ENCODE peak calls at places on chromosomes 3 and 15, in five cellular contexts. T is fibroblast of lung, O is sigmoid colon, P is RWPE1, I is cardiac muscle cell. E is an unnamed sample.

GRCh38 chr3:138199847-138200246 is 12.7 kb downstream of the ARMC8 start:
- DNase-seq in T (no peak), O (no peak), P (no peak), I (no peak), E (no peak)

GRCh38 chr3:117526485-117527079 is 817.0 kb downstream of the TUSC7 start:
- DNase-seq in T (peak), O (no peak), P (peak), I (peak), E (peak)

GRCh38 chr3:8663177-8664061 is 18.8 kb upstream of the SSUH2 start:
- DNase-seq in T (peak), O (no peak), P (peak), I (peak), E (peak)

GRCh38 chr3:30188713-30189112 is 417.7 kb upstream of the TGFBR2 start:
- DNase-seq in T (no peak), O (no peak), P (peak), I (no peak), E (peak)

GRCh38 chr3:13045904-13046568 is 27.2 kb downstream of the IQSEC1 start:
- DNase-seq in T (no peak), O (no peak), P (no peak), I (no peak), E (no peak)

GRCh38 chr3:120449701-120450216 is 1.0 kb downstream of the FSTL1 start:
- DNase-seq in T (peak), O (peak), P (peak), I (peak), E (peak)

GRCh38 chr15:80012060-80012726 is 41.2 kb upstream of the BCL2A1 start:
- DNase-seq in T (no peak), O (no peak), P (no peak), I (no peak), E (no peak)

GRCh38 chr3:70849911-70850699 is 537.7 kb upstream of the MDFIC2 start:
- DNase-seq in T (peak), O (peak), P (peak), I (peak), E (peak)

GRCh38 chr3:32946973-32947372 is 4.5 kb upstream of the CCR4 start:
- DNase-seq in T (no peak), O (no peak), P (no peak), I (no peak), E (no peak)

GRCh38 chr3:186532641-186533072 is 11.5 kb downstream of the CRYGS start:
- DNase-seq in T (no peak), O (no peak), P (no peak), I (no peak), E (no peak)

GRCh38 chr3:186540444-186541226 is 3.5 kb downstream of the CRYGS start:
- DNase-seq in T (peak), O (peak), P (peak), I (peak), E (peak)

GRCh38 chr3:186534113-186534669 is 10.0 kb downstream of the CRYGS start:
- DNase-seq in T (no peak), O (no peak), P (no peak), I (no peak), E (no peak)

GRCh38 chr3:186538779-186539178 is 5.4 kb downstream of the CRYGS start:
- DNase-seq in T (no peak), O (no peak), P (no peak), I (no peak), E (no peak)

DNA sequence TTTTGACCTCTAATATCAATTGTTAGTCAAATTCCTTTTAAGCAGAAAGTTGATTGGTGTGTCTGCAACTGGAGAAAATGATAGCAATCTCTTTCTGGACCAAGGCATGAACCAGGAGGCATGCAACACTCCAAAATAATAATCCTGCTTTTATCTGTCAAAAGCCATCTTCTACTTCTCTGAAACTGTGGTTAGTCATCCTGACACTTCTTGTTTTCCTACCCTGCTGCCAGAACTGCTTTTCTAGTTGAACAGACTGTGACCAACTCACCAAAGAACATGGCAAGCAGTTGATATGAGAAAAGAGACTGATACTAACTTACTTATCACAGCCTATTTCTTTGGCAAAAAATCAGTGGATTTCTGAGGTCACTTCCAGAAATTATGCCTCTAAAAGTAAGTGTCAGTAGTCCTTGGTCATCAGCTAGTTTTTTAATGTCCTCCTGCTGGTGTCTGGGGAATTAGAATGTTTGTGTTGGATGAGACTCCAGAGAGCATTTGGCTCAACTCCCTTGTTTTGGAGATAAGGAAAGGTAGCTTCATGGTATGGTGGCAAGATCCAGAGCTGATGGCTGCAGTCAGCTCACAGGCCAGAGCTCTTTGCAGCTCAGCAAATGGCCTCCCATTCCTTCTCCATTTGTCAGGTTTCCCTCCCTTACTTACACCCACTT is 7.2 kb downstream of the CRYGS start:
- DNase-seq in T (no peak), O (no peak), P (no peak), I (peak), E (peak)
- TF ChIP-seq CTCF in T (no peak), O (no peak), P (no peak), I (no peak), E (no peak)

GRCh38 chr3:158267015-158267414 is 157.1 kb downstream of the RSRC1 start:
- DNase-seq in T (peak), O (no peak), P (no peak), I (peak), E (no peak)

GRCh38 chr3:158264894-158265293 is 155.0 kb downstream of the RSRC1 start:
- DNase-seq in T (no peak), O (no peak), P (no peak), I (no peak), E (no peak)

GRCh38 chr3:158260392-158260791 is 150.5 kb downstream of the RSRC1 start:
- DNase-seq in T (no peak), O (no peak), P (no peak), I (no peak), E (no peak)

GRCh38 chr3:158258619-158259018 is 148.7 kb downstream of the RSRC1 start:
- DNase-seq in T (no peak), O (no peak), P (no peak), I (no peak), E (no peak)

DNA sequence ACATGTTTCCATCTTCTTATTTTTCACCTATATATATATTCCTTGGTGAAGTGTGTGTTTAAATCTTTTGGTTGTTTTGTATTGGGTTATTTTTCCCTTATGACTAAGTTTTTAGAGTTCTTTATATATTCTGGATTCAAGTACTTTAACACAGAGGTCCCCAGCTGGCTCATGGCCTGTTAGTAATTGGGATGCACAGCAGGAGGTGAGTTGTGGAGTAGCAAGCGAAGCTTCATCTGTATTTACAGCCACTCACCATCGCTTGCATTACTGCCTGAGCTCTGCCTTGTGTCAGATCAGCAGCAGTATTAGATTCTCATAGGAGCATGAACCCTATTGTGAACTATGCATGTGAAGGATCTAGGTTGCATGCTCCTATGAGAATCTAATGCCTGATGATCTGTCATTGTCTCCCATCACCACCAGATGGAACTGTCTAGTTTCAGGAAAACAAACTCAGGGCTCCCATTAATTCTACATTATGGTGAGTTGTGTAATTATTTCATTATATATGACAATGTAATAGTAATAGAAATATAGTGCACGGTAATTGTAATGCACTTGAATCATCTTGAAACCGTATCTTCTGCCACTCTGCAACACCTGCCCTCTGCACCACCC is 151.6 kb downstream of the RSRC1 start:
- DNase-seq in T (no peak), O (no peak), P (no peak), I (peak), E (peak)
- TF ChIP-seq CTCF in T (no peak), O (no peak), P (no peak), I (peak), E (no peak)

GRCh38 chr3:81237193-81237592 is 524.3 kb downstream of the GBE1 start:
- DNase-seq in T (no peak), O (no peak), P (no peak), I (no peak), E (no peak)
- TF ChIP-seq CTCF in T (no peak), O (no peak), P (no peak), I (no peak), E (no peak)

GRCh38 chr3:4853749-4854140 is 125.5 kb upstream of the BHLHE40 start:
- DNase-seq in T (no peak), O (no peak), P (no peak), I (no peak), E (peak)

GRCh38 chr3:4856986-4857385 is 122.3 kb upstream of the BHLHE40 start:
- DNase-seq in T (no peak), O (no peak), P (no peak), I (no peak), E (no peak)

GRCh38 chr3:4856136-4856535 is 123.1 kb upstream of the BHLHE40 start:
- DNase-seq in T (no peak), O (no peak), P (no peak), I (no peak), E (no peak)

GRCh38 chr3:4855676-4856075 is 123.6 kb upstream of the BHLHE40 start:
- DNase-seq in T (no peak), O (no peak), P (no peak), I (no peak), E (peak)

GRCh38 chr3:4856564-4856963 is 122.7 kb upstream of the BHLHE40 start:
- DNase-seq in T (no peak), O (no peak), P (no peak), I (no peak), E (no peak)
- TF ChIP-seq CTCF in T (no peak), O (no peak), P (no peak), I (no peak), E (no peak)

DNA sequence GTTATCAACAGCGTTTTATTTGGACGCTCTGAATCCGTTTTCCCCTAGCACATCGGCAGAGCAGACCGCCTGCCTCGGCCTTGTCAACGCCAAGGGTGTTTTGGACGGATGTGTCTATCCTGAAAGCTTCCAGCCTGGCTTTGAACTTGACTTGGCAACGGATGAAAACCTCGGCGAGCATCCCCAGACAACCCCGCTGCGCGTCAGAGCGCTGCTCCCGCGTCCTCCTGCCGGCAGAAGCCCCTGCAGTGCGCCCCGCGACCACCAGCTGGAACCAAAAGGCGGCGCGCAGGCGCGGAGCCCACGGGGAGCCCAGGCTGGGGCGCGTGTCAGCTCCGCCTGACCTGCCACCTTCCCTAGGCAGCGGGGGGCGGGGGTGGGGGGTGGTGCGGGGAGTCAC is 26.2 kb upstream of the ARL8B start:
- DNase-seq in T (peak), O (peak), P (no peak), I (peak), E (peak)
- TF ChIP-seq CTCF in T (no peak), O (no peak), P (no peak), I (peak), E (no peak)

GRCh38 chr3:184284696-184285095 is 8.9 kb downstream of the ECE2 start:
- DNase-seq in T (peak), O (no peak), P (peak), I (peak), E (peak)
- TF ChIP-seq CTCF in T (peak), O (no peak), P (peak), I (peak), E (peak)

GRCh38 chr15:44713006-44713966 is 2.0 kb downstream of the B2M start:
- DNase-seq in T (peak), O (no peak), P (no peak), I (peak), E (peak)

GRCh38 chr15:44710236-44711088 is 661 bp downstream of the PATL2 start:
- DNase-seq in T (peak), O (peak), P (no peak), I (peak), E (peak)

GRCh38 chr15:44712108-44713005 is 1.0 kb downstream of the B2M start:
- DNase-seq in T (peak), O (peak), P (peak), I (peak), E (peak)

GRCh38 chr15:44711356-44712107 is at the start of gene B2M:
- DNase-seq in T (peak), O (peak), P (peak), I (peak), E (peak)

DNA sequence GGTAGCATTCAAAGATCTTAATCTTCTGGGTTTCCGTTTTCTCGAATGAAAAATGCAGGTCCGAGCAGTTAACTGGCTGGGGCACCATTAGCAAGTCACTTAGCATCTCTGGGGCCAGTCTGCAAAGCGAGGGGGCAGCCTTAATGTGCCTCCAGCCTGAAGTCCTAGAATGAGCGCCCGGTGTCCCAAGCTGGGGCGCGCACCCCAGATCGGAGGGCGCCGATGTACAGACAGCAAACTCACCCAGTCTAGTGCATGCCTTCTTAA is at the start of gene PATL2:
- DNase-seq in T (no peak), O (no peak), P (no peak), I (no peak), E (no peak)
- TF ChIP-seq CTCF in T (no peak), O (no peak), P (no peak), I (no peak), E (no peak)

GRCh38 chr3:94654096-94654495 is 591.2 kb downstream of the NSUN3 start:
- DNase-seq in T (no peak), O (no peak), P (no peak), I (no peak), E (no peak)
- TF ChIP-seq CTCF in T (no peak), O (no peak), P (no peak), I (no peak), E (no peak)

E was measured in cardiac fibroblast.